ENCODE peak calls at places on chromosomes 3 and 15, in four cellular contexts. C is IMR-90, B is H1, I is breast epithelium. Q is an unnamed sample.

GRCh38 chr3:146843476-146843875 is 238.3 kb upstream of the PLSCR5 start:
- DNase-seq in C (no peak), I (no peak), B (no peak), Q (no peak)

GRCh38 chr3:141471160-141471559 is 15.7 kb upstream of the RASA2 start:
- DNase-seq in C (peak; percentile 88), B (no peak), I (no peak), Q (peak; percentile 72)

GRCh38 chr15:72616491-72617210 is 37.8 kb upstream of the GOLGA6B start:
- DNase-seq in I (no peak), C (no peak), B (no peak), Q (no peak)

GRCh38 chr3:141336672-141337522 is 31.4 kb upstream of the ZBTB38 start:
- DNase-seq in I (no peak), C (peak; percentile 87), B (no peak), Q (no peak)

GRCh38 chr15:98126326-98127090 is 166.0 kb downstream of the ARRDC4 start:
- DNase-seq in I (no peak), B (no peak), C (no peak), Q (peak; percentile 29)

GRCh38 chr3:65677486-65677885 is 361.2 kb downstream of the MAGI1 start:
- DNase-seq in B (no peak), I (no peak), C (no peak), Q (no peak)

GRCh38 chr3:107884719-107885460 is 205.9 kb downstream of the CD47 start:
- DNase-seq in B (no peak), I (no peak), C (peak; percentile 61), Q (no peak)

GRCh38 chr3:139935071-139935865 is at the start of gene CLSTN2:
- DNase-seq in I (peak; percentile 72), C (no peak), B (no peak), Q (peak; percentile 63)

GRCh38 chr3:30751610-30752299 is 142.7 kb downstream of the GADL1 start:
- DNase-seq in I (no peak), B (peak; percentile 63), C (peak; percentile 62), Q (peak; percentile 30)

GRCh38 chr15:76333720-76334437 is 2.7 kb upstream of the ISL2 start:
- DNase-seq in C (no peak), I (no peak), B (peak; percentile 72), Q (no peak)

GRCh38 chr3:45915518-45916231 is 27.6 kb upstream of the CXCR6 start:
- DNase-seq in C (peak; percentile 94), I (no peak), B (no peak), Q (peak; percentile 22)

GRCh38 chr3:8737823-8738222 is 4.2 kb downstream of the CAV3 start:
- DNase-seq in B (no peak), I (no peak), C (no peak), Q (no peak)

GRCh38 chr3:55434789-55435188 is 52.3 kb downstream of the WNT5A start:
- DNase-seq in C (peak; percentile 21), B (peak; percentile 54), I (no peak), Q (peak; percentile 13)

GRCh38 chr15:85667491-85668424 is 127.0 kb downstream of the KLHL25 start:
- DNase-seq in B (no peak), C (peak; percentile 99), I (no peak), Q (peak; percentile 67)

GRCh38 chr3:23876901-23877300 is 39.9 kb downstream of the NKIRAS1 start:
- DNase-seq in C (no peak), I (no peak), B (no peak), Q (no peak)

GRCh38 chr3:59212128-59212764 is 162.4 kb upstream of the CFAP20DC start:
- DNase-seq in B (no peak), I (no peak), C (peak; percentile 60), Q (no peak)

GRCh38 chr15:31328999-31329639 is 2.5 kb downstream of the KLF13 start:
- DNase-seq in C (no peak), B (peak; percentile 73), I (no peak), Q (no peak)

GRCh38 chr3:21447471-21448205 is 303.4 kb downstream of the ZNF385D start:
- DNase-seq in I (no peak), B (no peak), C (peak; percentile 52), Q (no peak)

GRCh38 chr3:36911990-36912804 is 32.7 kb downstream of the TRANK1 start:
- DNase-seq in C (peak; percentile 94), B (no peak), I (no peak), Q (no peak)

GRCh38 chr15:100759698-100760356 is 119.8 kb upstream of the ALDH1A3 start:
- DNase-seq in B (no peak), I (no peak), C (peak; percentile 76), Q (no peak)

GRCh38 chr15:89880727-89881126 is 13.1 kb downstream of the AP3S2 start:
- DNase-seq in I (no peak), C (no peak), B (no peak), Q (no peak)

GRCh38 chr3:94420941-94421340 is 358.1 kb downstream of the NSUN3 start:
- DNase-seq in I (no peak), C (peak; percentile 55), B (no peak), Q (no peak)

GRCh38 chr15:64653757-64654156 is 121.6 kb downstream of the RBPMS2 start:
- DNase-seq in C (peak; percentile 31), B (no peak), I (no peak), Q (no peak)

GRCh38 chr15:52642386-52643361 is 36.5 kb downstream of the ATOSA start:
- DNase-seq in C (peak; percentile 83), I (no peak), B (no peak), Q (no peak)

DNA sequence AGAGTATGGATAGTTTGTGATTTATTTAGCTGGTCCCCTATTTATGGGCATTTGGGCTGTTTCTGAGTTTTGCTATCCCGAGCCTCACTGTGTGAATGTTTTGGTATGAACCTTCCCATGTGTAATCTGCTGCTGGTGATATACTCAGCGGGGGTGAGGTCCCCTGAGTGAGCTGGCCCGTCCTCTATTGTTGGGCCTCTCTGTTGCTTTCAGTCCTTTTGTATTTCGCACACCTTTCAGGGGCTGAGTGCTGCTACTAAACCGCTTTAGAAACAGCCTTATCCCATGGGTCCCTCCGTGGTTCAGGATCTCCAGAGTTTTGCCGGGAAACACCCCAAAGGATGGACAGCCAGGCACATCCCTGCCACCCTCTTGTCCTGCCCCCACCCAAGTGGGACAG is 94.5 kb downstream of the WNT7A start:
- DNase-seq in B (no peak), I (no peak), C (no peak), Q (no peak)
- H3K4me1 ChIP-seq in B (peaks cover 14% of the 10 kb centered on the region), I (no peaks in the 10 kb centered on the region), C (no peaks in the 10 kb centered on the region), Q (no peaks in the 10 kb centered on the region)

GRCh38 chr3:120554727-120555660 is 41.1 kb upstream of the NDUFB4 start:
- DNase-seq in C (no peak), I (no peak), B (no peak), Q (no peak)
- TF ChIP-seq POLR2A in C (no peak), I (no peak), B (no peak), Q (no peak)

GRCh38 chr3:177180506-177180905 is 16.8 kb downstream of the TBL1XR1 start:
- DNase-seq in C (no peak), I (no peak), B (no peak), Q (no peak)

GRCh38 chr3:177185035-177185574 is 12.2 kb downstream of the TBL1XR1 start:
- DNase-seq in C (no peak), B (no peak), I (no peak), Q (no peak)

GRCh38 chr3:177181418-177181817 is 15.9 kb downstream of the TBL1XR1 start:
- DNase-seq in C (no peak), B (no peak), I (no peak), Q (no peak)

GRCh38 chr3:177179281-177180067 is 17.8 kb downstream of the TBL1XR1 start:
- DNase-seq in B (no peak), I (no peak), C (no peak), Q (no peak)

DNA sequence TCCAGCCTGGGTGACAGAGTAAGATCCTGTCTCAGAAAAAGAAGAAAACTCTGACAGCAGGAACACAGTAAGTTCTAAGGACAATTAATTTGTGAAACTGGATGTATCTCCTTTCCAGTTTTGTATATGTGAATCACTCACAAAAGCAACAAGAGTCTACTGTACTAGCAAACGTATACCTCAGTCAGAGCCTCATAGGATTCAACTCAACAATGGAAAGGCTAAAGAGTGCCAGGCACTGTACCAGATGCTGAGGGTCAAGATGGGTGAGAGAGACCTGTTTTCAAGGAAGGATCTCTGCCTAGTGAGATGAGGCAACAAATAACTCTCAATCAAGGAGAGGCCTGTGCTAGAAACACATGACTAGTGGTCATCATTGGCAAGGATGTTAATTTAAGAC is 14.9 kb downstream of the TBL1XR1 start:
- DNase-seq in B (no peak), I (no peak), C (peak; percentile 51), Q (no peak)
- H3K36me3 ChIP-seq in B (no peaks in the 10 kb centered on the region), I (no peaks in the 10 kb centered on the region), C (no peaks in the 10 kb centered on the region), Q (no peaks in the 10 kb centered on the region)

DNA sequence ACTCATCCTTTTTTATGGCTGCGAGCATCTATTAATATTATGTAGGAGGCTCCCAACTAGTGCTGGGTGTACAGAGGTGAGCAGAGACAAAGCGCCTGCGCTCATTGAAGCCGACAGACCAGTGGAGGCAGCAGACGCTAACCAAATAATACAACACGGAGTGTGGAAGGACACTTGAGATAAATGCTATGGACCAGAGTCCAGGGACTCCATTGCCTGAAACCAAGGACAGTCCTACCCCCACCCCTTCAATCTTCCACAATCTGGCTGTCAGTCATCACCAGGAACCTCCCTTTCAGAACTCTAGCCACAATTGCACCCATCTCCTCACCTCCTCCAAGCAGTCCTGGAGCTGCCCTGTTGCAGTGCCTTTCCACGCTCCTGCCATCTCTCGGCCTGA is 41.5 kb downstream of the KLHL6 start:
- DNase-seq in B (no peak), C (no peak), I (no peak), Q (no peak)
- H3K4me1 ChIP-seq in B (peaks cover 6% of the 10 kb centered on the region), C (no peaks in the 10 kb centered on the region), I (no peaks in the 10 kb centered on the region), Q (no peaks in the 10 kb centered on the region)

GRCh38 chr15:54585063-54585462 is 606.8 kb downstream of the UNC13C start:
- DNase-seq in I (no peak), B (no peak), C (no peak), Q (no peak)
- TF ChIP-seq POLR2A in I (no peak), B (no peak), C (no peak), Q (no peak)

DNA sequence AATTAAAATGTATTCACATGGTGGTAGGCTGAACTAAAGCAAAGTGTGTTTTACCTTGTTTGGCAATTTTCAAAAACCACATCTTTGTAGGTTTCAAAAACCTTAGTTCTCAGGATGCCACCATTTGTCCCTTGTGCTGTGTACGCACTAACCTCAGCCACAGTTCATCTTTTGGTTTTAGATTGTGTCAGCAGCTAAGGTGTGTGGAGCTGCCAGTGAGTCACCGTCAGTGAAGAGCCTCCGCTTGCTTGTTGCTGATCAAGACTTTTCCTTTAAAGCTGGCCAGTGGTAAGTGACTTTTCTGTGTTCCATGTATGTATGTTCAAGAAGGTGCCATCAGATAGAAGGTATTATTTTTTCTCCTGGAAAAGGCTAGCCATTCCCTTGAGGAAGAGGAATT is 21.1 kb downstream of the OXNAD1 start:
- DNase-seq in B (no peak), C (no peak), I (no peak), Q (no peak)
- H3K36me3 ChIP-seq in B (peaks cover 17% of the 10 kb centered on the region), C (no peaks in the 10 kb centered on the region), I (no peaks in the 10 kb centered on the region), Q (no peaks in the 10 kb centered on the region)

DNA sequence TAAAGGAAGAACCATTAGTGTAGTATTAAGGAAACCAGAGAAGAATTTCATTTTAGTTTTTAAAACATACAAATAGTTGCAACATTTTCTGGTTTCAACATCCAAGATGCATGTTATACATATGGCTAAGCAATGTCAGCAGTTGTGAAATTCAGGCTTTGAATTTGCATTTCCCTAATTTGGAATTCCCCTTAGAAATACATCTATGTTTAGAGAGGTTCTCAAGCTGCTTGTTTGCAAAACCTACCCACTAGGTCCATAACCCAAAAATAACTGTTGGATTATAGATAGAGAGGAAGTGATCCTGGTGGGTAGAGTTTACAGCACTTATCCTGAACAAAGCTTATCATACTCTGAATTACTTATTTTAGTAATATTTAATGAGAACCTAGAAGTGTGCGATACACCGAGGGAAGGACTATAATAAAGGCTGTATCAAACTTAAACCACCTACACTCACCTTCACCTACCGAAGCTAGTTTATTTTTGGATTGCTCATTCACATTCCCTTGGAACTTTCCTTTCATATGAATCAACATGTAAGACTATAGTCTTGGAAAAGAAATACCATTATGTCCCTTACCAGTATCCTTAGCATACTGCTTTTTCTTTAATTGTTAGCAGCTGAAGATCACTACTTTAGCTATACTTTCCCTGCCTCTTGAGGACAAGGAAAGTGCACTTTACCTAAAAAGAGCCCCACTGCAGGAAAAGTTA is 60.6 kb downstream of the CHAC1 start:
- DNase-seq in B (no peak), I (no peak), C (peak; percentile 86), Q (no peak)
- H3K4me1 ChIP-seq in B (no peaks in the 10 kb centered on the region), I (no peaks in the 10 kb centered on the region), C (peaks cover 31% of the 10 kb centered on the region), Q (peaks cover 17% of the 10 kb centered on the region)